ENCODE peak calls at places on chromosomes 7 and 10, in five cellular contexts. One of them, this sample, is unnamed.

GRCh38 chr7:85023066-85023687 is 163.7 kb downstream of the SEMA3D start:
- DNase-seq in Panc1: no peak
- DNase-seq in suprapubic skin: no peak
- DNase-seq in fibroblast of mammary gland: peak; percentile 61
- DNase-seq in choroid plexus epithelial cell: peak; percentile 74
- DNase-seq in this sample: no peak

GRCh38 chr10:84205049-84205852 is 10.9 kb downstream of the CDHR1 start:
- DNase-seq in Panc1: peak; percentile 55
- DNase-seq in suprapubic skin: peak; percentile 9
- DNase-seq in fibroblast of mammary gland: peak; percentile 49
- DNase-seq in choroid plexus epithelial cell: peak; percentile 75
- DNase-seq in this sample: no peak

GRCh38 chr7:95730493-95731280 is 41.7 kb upstream of the DYNC1I1 start:
- DNase-seq in Panc1: no peak
- DNase-seq in suprapubic skin: no peak
- DNase-seq in fibroblast of mammary gland: no peak
- DNase-seq in choroid plexus epithelial cell: no peak
- DNase-seq in this sample: no peak

GRCh38 chr7:158016171-158017087 is 571.2 kb downstream of the PTPRN2 start:
- DNase-seq in Panc1: no peak
- DNase-seq in suprapubic skin: peak; percentile 51
- DNase-seq in fibroblast of mammary gland: no peak
- DNase-seq in choroid plexus epithelial cell: no peak
- DNase-seq in this sample: no peak

GRCh38 chr7:1458676-1459511 is at the start of gene MICALL2:
- DNase-seq in Panc1: no peak
- DNase-seq in suprapubic skin: peak; percentile 93
- DNase-seq in fibroblast of mammary gland: peak; percentile 89
- DNase-seq in choroid plexus epithelial cell: peak; percentile 85
- DNase-seq in this sample: no peak

GRCh38 chr10:78267070-78267469 is 233.4 kb downstream of the RPS24 start:
- DNase-seq in Panc1: no peak
- DNase-seq in suprapubic skin: no peak
- DNase-seq in fibroblast of mammary gland: no peak
- DNase-seq in choroid plexus epithelial cell: peak; percentile 32
- DNase-seq in this sample: peak; percentile 33

GRCh38 chr7:55413442-55413841 is 48.3 kb downstream of the LANCL2 start:
- DNase-seq in Panc1: no peak
- DNase-seq in suprapubic skin: no peak
- DNase-seq in fibroblast of mammary gland: no peak
- DNase-seq in choroid plexus epithelial cell: no peak
- DNase-seq in this sample: no peak

GRCh38 chr10:124338276-124338915 is 80.3 kb downstream of the OAT start:
- DNase-seq in Panc1: no peak
- DNase-seq in suprapubic skin: no peak
- DNase-seq in fibroblast of mammary gland: no peak
- DNase-seq in choroid plexus epithelial cell: no peak
- DNase-seq in this sample: no peak

GRCh38 chr10:28774051-28774995 is 97.0 kb downstream of the BAMBI start:
- DNase-seq in Panc1: no peak
- DNase-seq in suprapubic skin: no peak
- DNase-seq in fibroblast of mammary gland: no peak
- DNase-seq in choroid plexus epithelial cell: peak; percentile 21
- DNase-seq in this sample: no peak

GRCh38 chr10:12801214-12802087 is 200.1 kb downstream of the CCDC3 start:
- DNase-seq in Panc1: no peak
- DNase-seq in suprapubic skin: no peak
- DNase-seq in fibroblast of mammary gland: no peak
- DNase-seq in choroid plexus epithelial cell: no peak
- DNase-seq in this sample: no peak

GRCh38 chr10:115606081-115606480 is 512.9 kb downstream of the ATRNL1 start:
- DNase-seq in Panc1: no peak
- DNase-seq in suprapubic skin: no peak
- DNase-seq in fibroblast of mammary gland: no peak
- DNase-seq in choroid plexus epithelial cell: peak; percentile 34
- DNase-seq in this sample: no peak

GRCh38 chr10:122341141-122341810 is 33.2 kb upstream of the PLEKHA1 start:
- DNase-seq in Panc1: no peak
- DNase-seq in suprapubic skin: no peak
- DNase-seq in fibroblast of mammary gland: peak; percentile 11
- DNase-seq in choroid plexus epithelial cell: no peak
- DNase-seq in this sample: no peak

GRCh38 chr7:47647213-47647985 is 65.5 kb upstream of the TNS3 start:
- DNase-seq in Panc1: no peak
- DNase-seq in suprapubic skin: no peak
- DNase-seq in fibroblast of mammary gland: no peak
- DNase-seq in choroid plexus epithelial cell: no peak
- DNase-seq in this sample: no peak

GRCh38 chr10:13716161-13717071 is 129.7 kb downstream of the PRPF18 start:
- DNase-seq in Panc1: no peak
- DNase-seq in suprapubic skin: no peak
- DNase-seq in fibroblast of mammary gland: peak; percentile 99
- DNase-seq in choroid plexus epithelial cell: peak; percentile 39
- DNase-seq in this sample: no peak

GRCh38 chr10:58641095-58641531 is 128.4 kb downstream of the BICC1 start:
- DNase-seq in Panc1: no peak
- DNase-seq in suprapubic skin: no peak
- DNase-seq in fibroblast of mammary gland: peak; percentile 99
- DNase-seq in choroid plexus epithelial cell: peak; percentile 96
- DNase-seq in this sample: no peak

GRCh38 chr10:3365630-3366029 is 193.0 kb upstream of the PITRM1 start:
- DNase-seq in Panc1: peak; percentile 18
- DNase-seq in suprapubic skin: no peak
- DNase-seq in fibroblast of mammary gland: no peak
- DNase-seq in choroid plexus epithelial cell: no peak
- DNase-seq in this sample: no peak

GRCh38 chr7:2106506-2106905 is 126.2 kb downstream of the MAD1L1 start:
- DNase-seq in Panc1: no peak
- DNase-seq in suprapubic skin: no peak
- DNase-seq in fibroblast of mammary gland: no peak
- DNase-seq in choroid plexus epithelial cell: no peak
- DNase-seq in this sample: no peak

GRCh38 chr7:4667776-4668509 is 14.2 kb upstream of the FOXK1 start:
- DNase-seq in Panc1: no peak
- DNase-seq in suprapubic skin: no peak
- DNase-seq in fibroblast of mammary gland: peak; percentile 90
- DNase-seq in choroid plexus epithelial cell: peak; percentile 93
- DNase-seq in this sample: peak; percentile 77

DNA sequence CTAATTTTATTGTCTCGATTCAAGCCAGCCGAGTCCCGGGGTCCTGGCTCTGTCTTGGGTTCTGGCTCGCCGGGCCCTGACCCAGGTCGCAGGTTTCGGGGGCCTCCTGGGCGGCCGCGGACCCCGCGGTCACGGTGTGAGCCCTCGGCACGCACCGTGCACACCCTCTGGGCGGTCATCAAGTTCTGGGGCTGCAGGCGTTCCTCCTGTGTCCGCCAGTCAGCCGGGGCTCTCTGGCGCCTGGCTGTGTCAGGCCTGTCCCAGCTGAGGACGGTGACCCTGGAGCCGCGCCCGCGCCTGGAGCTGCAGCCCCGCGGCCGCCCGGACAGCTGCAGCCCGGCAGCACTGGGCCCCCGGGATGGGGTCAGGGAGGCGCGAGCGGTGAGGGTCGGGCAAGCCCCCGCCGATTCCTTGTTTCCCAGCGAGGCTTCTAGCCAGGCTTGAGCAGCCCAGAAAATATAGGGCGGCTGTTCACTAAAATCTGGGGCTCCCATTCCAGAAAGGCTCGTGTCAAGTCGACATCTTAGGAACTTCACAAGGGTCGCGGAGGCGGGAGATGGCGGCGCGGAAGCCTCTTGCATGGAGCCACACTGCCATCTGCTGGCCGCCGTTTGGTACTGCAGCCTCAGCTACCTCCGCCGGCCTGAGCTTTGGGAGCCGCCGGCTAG is 4.2 kb upstream of the HOXA7 start:
- DNase-seq in Panc1: no peak
- DNase-seq in suprapubic skin: peak; percentile 94
- DNase-seq in fibroblast of mammary gland: peak; percentile 86
- DNase-seq in choroid plexus epithelial cell: peak; percentile 80
- DNase-seq in this sample: peak; percentile 94
- TF ChIP-seq CTCF in Panc1: peak; percentile 100
- TF ChIP-seq CTCF in suprapubic skin: peak; percentile 99
- TF ChIP-seq CTCF in fibroblast of mammary gland: peak; percentile 80
- TF ChIP-seq CTCF in choroid plexus epithelial cell: peak; percentile 96
- TF ChIP-seq CTCF in this sample: peak; percentile 100

GRCh38 chr10:57333880-57334279 is 933.8 kb downstream of the IPMK start:
- DNase-seq in Panc1: no peak
- DNase-seq in suprapubic skin: no peak
- DNase-seq in fibroblast of mammary gland: no peak
- DNase-seq in choroid plexus epithelial cell: no peak
- DNase-seq in this sample: no peak
- TF ChIP-seq CTCF in Panc1: no peak
- TF ChIP-seq CTCF in suprapubic skin: no peak
- TF ChIP-seq CTCF in fibroblast of mammary gland: no peak
- TF ChIP-seq CTCF in choroid plexus epithelial cell: no peak
- TF ChIP-seq CTCF in this sample: peak; percentile 33

GRCh38 chr7:38368191-38368605 is 94.8 kb upstream of the TARP start:
- DNase-seq in Panc1: peak; percentile 54
- DNase-seq in suprapubic skin: peak; percentile 72
- DNase-seq in fibroblast of mammary gland: peak; percentile 85
- DNase-seq in choroid plexus epithelial cell: peak; percentile 88
- DNase-seq in this sample: no peak

GRCh38 chr7:38369816-38370493 is 96.5 kb upstream of the TARP start:
- DNase-seq in Panc1: peak; percentile 74
- DNase-seq in suprapubic skin: peak; percentile 92
- DNase-seq in fibroblast of mammary gland: peak; percentile 86
- DNase-seq in choroid plexus epithelial cell: peak; percentile 95
- DNase-seq in this sample: no peak

GRCh38 chr7:38375453-38375852 is 102.0 kb upstream of the TARP start:
- DNase-seq in Panc1: no peak
- DNase-seq in suprapubic skin: no peak
- DNase-seq in fibroblast of mammary gland: no peak
- DNase-seq in choroid plexus epithelial cell: no peak
- DNase-seq in this sample: no peak

GRCh38 chr7:38374507-38374906 is 101.1 kb upstream of the TARP start:
- DNase-seq in Panc1: no peak
- DNase-seq in suprapubic skin: no peak
- DNase-seq in fibroblast of mammary gland: peak; percentile 52
- DNase-seq in choroid plexus epithelial cell: peak; percentile 67
- DNase-seq in this sample: no peak

GRCh38 chr7:38373155-38373554 is 99.7 kb upstream of the TARP start:
- DNase-seq in Panc1: no peak
- DNase-seq in suprapubic skin: no peak
- DNase-seq in fibroblast of mammary gland: no peak
- DNase-seq in choroid plexus epithelial cell: no peak
- DNase-seq in this sample: no peak
- TF ChIP-seq CTCF in Panc1: no peak
- TF ChIP-seq CTCF in suprapubic skin: no peak
- TF ChIP-seq CTCF in fibroblast of mammary gland: no peak
- TF ChIP-seq CTCF in choroid plexus epithelial cell: no peak
- TF ChIP-seq CTCF in this sample: no peak

GRCh38 chr7:134316539-134317344 is at the start of gene SLC35B4:
- DNase-seq in Panc1: peak; percentile 89
- DNase-seq in suprapubic skin: peak; percentile 97
- DNase-seq in fibroblast of mammary gland: peak; percentile 95
- DNase-seq in choroid plexus epithelial cell: peak; percentile 98
- DNase-seq in this sample: peak; percentile 99
- TF ChIP-seq CTCF in Panc1: peak; percentile 4
- TF ChIP-seq CTCF in suprapubic skin: peak; percentile 14
- TF ChIP-seq CTCF in fibroblast of mammary gland: no peak
- TF ChIP-seq CTCF in choroid plexus epithelial cell: peak; percentile 33
- TF ChIP-seq CTCF in this sample: peak; percentile 58

GRCh38 chr10:17805921-17806577 is 3.1 kb upstream of the MRC1 start:
- DNase-seq in Panc1: no peak
- DNase-seq in suprapubic skin: no peak
- DNase-seq in fibroblast of mammary gland: no peak
- DNase-seq in choroid plexus epithelial cell: no peak
- DNase-seq in this sample: no peak
- TF ChIP-seq CTCF in Panc1: peak; percentile 56
- TF ChIP-seq CTCF in suprapubic skin: no peak
- TF ChIP-seq CTCF in fibroblast of mammary gland: peak; percentile 7
- TF ChIP-seq CTCF in choroid plexus epithelial cell: no peak
- TF ChIP-seq CTCF in this sample: no peak

GRCh38 chr7:27098493-27099223 is 2.9 kb upstream of the HOXA1 start:
- DNase-seq in Panc1: no peak
- DNase-seq in suprapubic skin: peak; percentile 68
- DNase-seq in fibroblast of mammary gland: peak; percentile 93
- DNase-seq in choroid plexus epithelial cell: no peak
- DNase-seq in this sample: no peak
- TF ChIP-seq CTCF in Panc1: no peak
- TF ChIP-seq CTCF in suprapubic skin: no peak
- TF ChIP-seq CTCF in fibroblast of mammary gland: no peak
- TF ChIP-seq CTCF in choroid plexus epithelial cell: no peak
- TF ChIP-seq CTCF in this sample: peak; percentile 20

GRCh38 chr7:94409561-94409960 is 14.9 kb downstream of the COL1A2 start:
- DNase-seq in Panc1: no peak
- DNase-seq in suprapubic skin: no peak
- DNase-seq in fibroblast of mammary gland: peak; percentile 40
- DNase-seq in choroid plexus epithelial cell: peak; percentile 29
- DNase-seq in this sample: no peak

GRCh38 chr7:94414481-94414880 is 19.8 kb downstream of the COL1A2 start:
- DNase-seq in Panc1: no peak
- DNase-seq in suprapubic skin: no peak
- DNase-seq in fibroblast of mammary gland: peak; percentile 82
- DNase-seq in choroid plexus epithelial cell: peak; percentile 50
- DNase-seq in this sample: no peak

GRCh38 chr7:94417261-94417660 is 22.6 kb downstream of the COL1A2 start:
- DNase-seq in Panc1: no peak
- DNase-seq in suprapubic skin: no peak
- DNase-seq in fibroblast of mammary gland: no peak
- DNase-seq in choroid plexus epithelial cell: peak; percentile 22
- DNase-seq in this sample: no peak

GRCh38 chr7:94410471-94411466 is 16.1 kb downstream of the COL1A2 start:
- DNase-seq in Panc1: no peak
- DNase-seq in suprapubic skin: no peak
- DNase-seq in fibroblast of mammary gland: peak; percentile 62
- DNase-seq in choroid plexus epithelial cell: peak; percentile 42
- DNase-seq in this sample: no peak

DNA sequence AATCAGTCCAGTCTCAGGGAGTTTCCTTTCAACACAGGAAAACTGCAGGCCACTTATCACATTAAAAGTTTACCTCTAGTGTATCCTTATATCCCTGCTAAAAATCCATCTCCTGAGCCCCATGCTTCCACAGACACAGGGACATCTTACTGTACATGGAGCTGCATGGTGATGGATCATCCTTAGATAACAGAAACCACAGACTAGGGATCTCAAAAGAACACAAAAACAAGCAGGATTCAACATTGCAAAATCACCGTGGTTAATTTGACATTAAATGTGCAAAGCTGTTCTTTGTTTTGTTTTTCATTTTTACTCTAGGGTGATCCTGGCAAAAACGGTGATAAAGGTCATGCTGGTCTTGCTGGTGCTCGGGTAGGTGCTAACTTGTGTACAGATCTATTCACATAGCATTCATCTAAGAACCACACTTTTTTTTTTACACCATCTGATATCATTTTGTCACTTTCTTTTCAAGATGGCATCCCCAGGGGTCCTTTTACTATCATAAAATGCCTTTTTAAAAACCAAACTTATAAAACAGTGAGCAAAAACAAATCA is 18.1 kb downstream of the COL1A2 start:
- DNase-seq in Panc1: no peak
- DNase-seq in suprapubic skin: no peak
- DNase-seq in fibroblast of mammary gland: peak; percentile 69
- DNase-seq in choroid plexus epithelial cell: peak; percentile 60
- DNase-seq in this sample: no peak
- TF ChIP-seq CTCF in Panc1: no peak
- TF ChIP-seq CTCF in suprapubic skin: no peak
- TF ChIP-seq CTCF in fibroblast of mammary gland: no peak
- TF ChIP-seq CTCF in choroid plexus epithelial cell: no peak
- TF ChIP-seq CTCF in this sample: no peak

This sample was measured in chondrocyte.